ENCODE peak calls at places on chromosomes 4 and X, in five cellular contexts. One of them, this sample, is unnamed.

GRCh38 chrX:4484266-4484665 is 770.8 kb upstream of the PRKX start:
- DNase-seq in thyroid gland: no peak
- DNase-seq in aorta: no peak
- DNase-seq in activated CD4-positive, alpha-beta T cell treated with anti-CD3 and anti-CD28 coated beads, Interleukin-2, amount 10 ng/mL, durations not matched to agents 7 days and 5 days: no peak
- DNase-seq in SW480: no peak
- DNase-seq in this sample: no peak

GRCh38 chr4:165096776-165097175 is 15.9 kb downstream of the TMEM192 start:
- DNase-seq in thyroid gland: no peak
- DNase-seq in aorta: no peak
- DNase-seq in activated CD4-positive, alpha-beta T cell treated with anti-CD3 and anti-CD28 coated beads, Interleukin-2, amount 10 ng/mL, durations not matched to agents 7 days and 5 days: peak; percentile 7
- DNase-seq in SW480: peak; percentile 8
- DNase-seq in this sample: peak; percentile 11

GRCh38 chr4:56215901-56216300 is 171.4 kb downstream of the AASDH start:
- DNase-seq in thyroid gland: no peak
- DNase-seq in aorta: no peak
- DNase-seq in activated CD4-positive, alpha-beta T cell treated with anti-CD3 and anti-CD28 coated beads, Interleukin-2, amount 10 ng/mL, durations not matched to agents 7 days and 5 days: no peak
- DNase-seq in SW480: no peak
- DNase-seq in this sample: no peak

GRCh38 chr4:184937745-184938144 is 80.5 kb upstream of the HELT start:
- DNase-seq in thyroid gland: no peak
- DNase-seq in aorta: no peak
- DNase-seq in activated CD4-positive, alpha-beta T cell treated with anti-CD3 and anti-CD28 coated beads, Interleukin-2, amount 10 ng/mL, durations not matched to agents 7 days and 5 days: no peak
- DNase-seq in SW480: no peak
- DNase-seq in this sample: no peak

GRCh38 chrX:88424541-88424940 is 322.5 kb upstream of the CPXCR1 start:
- DNase-seq in thyroid gland: no peak
- DNase-seq in aorta: no peak
- DNase-seq in activated CD4-positive, alpha-beta T cell treated with anti-CD3 and anti-CD28 coated beads, Interleukin-2, amount 10 ng/mL, durations not matched to agents 7 days and 5 days: no peak
- DNase-seq in SW480: no peak
- DNase-seq in this sample: no peak

GRCh38 chr4:17812125-17812524 is 1.3 kb downstream of the NCAPG start:
- DNase-seq in thyroid gland: no peak
- DNase-seq in aorta: no peak
- DNase-seq in activated CD4-positive, alpha-beta T cell treated with anti-CD3 and anti-CD28 coated beads, Interleukin-2, amount 10 ng/mL, durations not matched to agents 7 days and 5 days: no peak
- DNase-seq in SW480: no peak
- DNase-seq in this sample: peak; percentile 11

GRCh38 chrX:24027086-24027485 is at the start of gene KLHL15:
- DNase-seq in thyroid gland: no peak
- DNase-seq in aorta: no peak
- DNase-seq in activated CD4-positive, alpha-beta T cell treated with anti-CD3 and anti-CD28 coated beads, Interleukin-2, amount 10 ng/mL, durations not matched to agents 7 days and 5 days: no peak
- DNase-seq in SW480: no peak
- DNase-seq in this sample: no peak

GRCh38 chrX:149568701-149569296 is 18.5 kb downstream of the MAGEA9B start:
- DNase-seq in thyroid gland: peak; percentile 60
- DNase-seq in aorta: no peak
- DNase-seq in activated CD4-positive, alpha-beta T cell treated with anti-CD3 and anti-CD28 coated beads, Interleukin-2, amount 10 ng/mL, durations not matched to agents 7 days and 5 days: no peak
- DNase-seq in SW480: no peak
- DNase-seq in this sample: no peak

GRCh38 chr4:142416711-142417275 is 429.3 kb downstream of the INPP4B start:
- DNase-seq in thyroid gland: no peak
- DNase-seq in aorta: no peak
- DNase-seq in activated CD4-positive, alpha-beta T cell treated with anti-CD3 and anti-CD28 coated beads, Interleukin-2, amount 10 ng/mL, durations not matched to agents 7 days and 5 days: peak; percentile 20
- DNase-seq in SW480: no peak
- DNase-seq in this sample: no peak

This sample was measured in CD4-positive, CD25-positive, alpha-beta regulatory T cell.